ENCODE peak calls at places on chromosomes 3 and 15, in ten cellular contexts. P is ovary, Z is H1, R is endothelial cell, K is PC-3, F is WTC11, G is transverse colon, M is progenitor cell of endocrine pancreas, I is endodermal cell, V is astrocyte of the spinal cord. N is an unnamed sample.

GRCh38 chr3:135314227-135314626 is 519.2 kb downstream of the EPHB1 start:
- DNase-seq in K (no peak), R (no peak), V (no peak), M (no peak), I (no peak), P (no peak), F (no peak), Z (no peak), G (no peak), N (no peak)

GRCh38 chr3:107704477-107704876 is 181.7 kb downstream of the BBX start:
- DNase-seq in M (no peak), K (no peak), R (no peak), P (no peak), G (no peak), F (no peak), I (no peak), V (peak), Z (no peak), N (no peak)

GRCh38 chr3:11507719-11508118 is 136.0 kb downstream of the VGLL4 start:
- DNase-seq in I (no peak), M (no peak), G (no peak), V (no peak), P (no peak), K (no peak), F (no peak), R (no peak), Z (peak), N (no peak)

GRCh38 chr3:127590282-127590592 is 296 bp downstream of the TPRA1 start:
- DNase-seq in P (no peak), I (no peak), G (peak), K (no peak), M (no peak), F (no peak), Z (no peak), R (no peak), V (no peak), N (no peak)

GRCh38 chr3:4752201-4753072 is 226.8 kb upstream of the BHLHE40 start:
- DNase-seq in I (peak), V (no peak), R (no peak), M (no peak), G (peak), F (no peak), K (no peak), Z (no peak), P (peak), N (peak)

GRCh38 chr15:97096303-97096835 is 765.9 kb downstream of the NR2F2 start:
- DNase-seq in V (no peak), Z (no peak), R (no peak), G (no peak), K (no peak), M (no peak), P (no peak), F (no peak), I (no peak), N (no peak)

GRCh38 chr15:26590673-26591072 is 182.2 kb downstream of the GABRB3 start:
- DNase-seq in Z (no peak), G (no peak), R (no peak), F (no peak), K (no peak), I (no peak), V (no peak), M (no peak), P (no peak), N (no peak)

GRCh38 chr3:117322866-117323265 is 613.3 kb downstream of the TUSC7 start:
- DNase-seq in Z (no peak), F (no peak), R (no peak), K (peak), V (peak), P (no peak), G (no peak), M (no peak), I (no peak), N (no peak)

GRCh38 chr15:99167201-99167600 is 62.3 kb downstream of the SYNM start:
- DNase-seq in I (no peak), Z (peak), P (no peak), V (no peak), M (no peak), K (no peak), F (no peak), R (no peak), G (no peak), N (no peak)

GRCh38 chr3:14273886-14274517 is 95.4 kb downstream of the LSM3 start:
- DNase-seq in Z (no peak), V (no peak), G (no peak), R (no peak), I (peak), P (no peak), F (no peak), M (no peak), K (peak), N (no peak)

GRCh38 chr3:112635674-112636073 is 5.3 kb downstream of the CCDC80 start:
- DNase-seq in R (no peak), M (no peak), P (peak), K (no peak), G (peak), I (no peak), Z (no peak), V (peak), F (no peak), N (no peak)

GRCh38 chr15:99447497-99448371 is 118.0 kb upstream of the MEF2A start:
- DNase-seq in V (no peak), P (peak), F (peak), G (no peak), R (no peak), I (peak), Z (peak), K (no peak), M (no peak), N (no peak)

GRCh38 chr3:145678401-145678800 is 482.6 kb downstream of the PLOD2 start:
- DNase-seq in G (no peak), R (no peak), M (no peak), K (no peak), P (no peak), I (no peak), V (peak), Z (no peak), F (no peak), N (no peak)

DNA sequence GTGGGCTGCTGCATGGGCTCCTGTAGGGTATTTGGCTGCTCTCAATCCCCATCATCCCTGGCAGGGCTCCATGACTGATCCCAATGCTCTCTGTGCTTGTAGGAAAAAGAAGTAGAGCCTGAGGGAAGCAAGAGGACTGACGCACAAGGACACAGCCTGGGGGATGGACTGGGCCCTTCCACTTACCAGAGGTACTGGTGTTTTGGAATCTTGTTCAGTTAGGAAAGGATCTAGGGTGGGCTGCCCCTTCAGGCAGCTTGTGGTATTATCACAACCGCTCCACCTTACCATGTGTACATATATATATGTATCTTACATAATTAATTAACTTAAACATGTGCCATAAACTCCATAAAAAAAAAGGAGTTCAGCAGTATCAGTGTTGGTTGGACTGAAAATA is 1.3 kb downstream of the SLC28A2 start:
- DNase-seq in Z (peak), P (no peak), G (no peak), I (peak), F (peak), M (no peak), R (no peak), V (no peak), K (peak), N (no peak)
- TF ChIP-seq CTCF in Z (peak), P (no peak), G (peak), I (peak), F (peak), M (peak), R (peak), V (peak), K (peak), N (peak)

GRCh38 chr15:27656296-27656987 is 442.7 kb downstream of the OCA2 start:
- DNase-seq in G (no peak), R (no peak), Z (no peak), F (no peak), V (no peak), P (no peak), K (no peak), I (no peak), M (no peak), N (no peak)
- TF ChIP-seq CTCF in G (no peak), R (no peak), Z (no peak), F (no peak), V (no peak), P (no peak), K (no peak), I (no peak), M (no peak), N (no peak)

GRCh38 chr3:187987162-187987561 is 166.8 kb upstream of the LPP start:
- DNase-seq in M (no peak), I (no peak), K (peak), P (no peak), V (no peak), G (no peak), F (no peak), Z (no peak), R (no peak), N (no peak)

GRCh38 chr3:187986514-187986934 is 167.4 kb upstream of the LPP start:
- DNase-seq in G (no peak), P (no peak), M (no peak), Z (no peak), I (no peak), K (peak), R (no peak), V (peak), F (no peak), N (no peak)

GRCh38 chr3:187985636-187986035 is 168.3 kb upstream of the LPP start:
- DNase-seq in P (no peak), Z (no peak), V (no peak), M (no peak), I (no peak), F (no peak), K (no peak), R (no peak), G (no peak), N (no peak)

GRCh38 chr3:187982149-187982548 is 171.8 kb upstream of the LPP start:
- DNase-seq in Z (no peak), K (no peak), M (no peak), P (no peak), F (no peak), G (no peak), I (no peak), R (no peak), V (no peak), N (no peak)

DNA sequence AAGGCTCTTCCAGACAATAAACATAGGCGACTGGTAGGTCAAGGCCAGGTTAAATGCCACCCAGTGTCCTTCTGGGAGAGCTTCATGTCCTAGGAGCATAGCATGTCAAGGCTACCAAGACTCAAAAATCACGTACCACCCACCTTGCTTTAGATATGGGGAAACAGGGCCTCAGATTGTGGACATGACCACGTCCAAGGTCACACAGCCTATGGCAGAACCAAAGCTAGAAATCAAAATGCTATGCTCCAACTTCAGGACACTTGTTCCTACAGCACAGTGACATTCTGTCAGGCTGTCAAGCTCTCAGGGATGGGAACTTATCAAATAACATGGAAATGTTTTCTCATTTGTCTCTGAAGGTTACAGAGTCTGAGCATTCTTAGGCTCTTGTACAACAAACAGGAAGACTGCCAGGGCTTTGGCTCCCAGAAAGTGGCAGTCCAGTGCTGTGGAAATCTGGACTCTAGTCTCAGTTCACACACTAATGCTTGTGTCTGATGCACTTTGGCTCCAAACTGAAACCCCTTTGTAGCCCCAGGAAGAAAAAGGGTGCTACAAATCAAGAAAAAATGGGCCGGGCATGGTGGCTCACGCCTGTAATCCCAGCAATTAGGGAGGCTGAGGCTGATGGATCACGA is 170.4 kb upstream of the LPP start:
- DNase-seq in I (no peak), Z (no peak), R (no peak), M (no peak), V (no peak), F (no peak), G (no peak), P (no peak), K (no peak), N (no peak)
- TF ChIP-seq CTCF in I (no peak), Z (no peak), R (no peak), M (no peak), V (no peak), F (no peak), G (no peak), P (no peak), K (no peak), N (no peak)

DNA sequence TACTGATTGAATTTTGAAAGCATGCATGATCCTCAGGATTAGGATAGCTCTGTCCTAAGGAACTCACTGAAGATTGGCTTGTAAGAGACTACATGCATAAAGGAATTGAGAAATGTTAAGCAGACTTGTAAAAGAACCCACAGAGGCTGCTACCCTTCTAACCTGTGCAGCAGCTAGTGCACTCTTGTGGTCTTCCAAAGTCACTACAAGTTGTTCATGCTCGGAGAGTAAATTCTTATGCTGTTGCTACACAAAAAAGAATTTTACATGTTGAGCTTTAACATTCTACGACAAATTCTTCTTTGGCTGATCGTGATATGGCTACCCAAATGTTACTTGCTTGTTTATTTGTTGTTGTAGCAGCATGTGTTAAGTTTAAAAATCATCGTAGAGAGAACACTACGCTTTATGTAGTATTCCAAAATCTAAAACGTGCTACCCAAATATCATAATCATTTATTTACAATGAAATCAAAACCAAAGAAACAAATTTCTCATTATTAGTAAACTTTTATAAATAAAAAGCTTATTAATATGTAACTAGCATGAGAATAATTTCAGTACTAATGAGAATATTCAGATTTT is 55.0 kb downstream of the GOLIM4 start:
- DNase-seq in G (no peak), P (no peak), F (peak), I (peak), K (peak), M (no peak), R (peak), V (peak), Z (no peak), N (no peak)
- TF ChIP-seq CTCF in G (peak), P (no peak), F (peak), I (peak), K (peak), M (peak), R (peak), V (peak), Z (peak), N (peak)

GRCh38 chr3:20316238-20316637 is 130.2 kb upstream of the SGO1 start:
- DNase-seq in I (no peak), R (no peak), V (no peak), M (no peak), Z (no peak), G (no peak), P (no peak), K (peak), F (no peak), N (no peak)
- TF ChIP-seq CTCF in I (no peak), R (no peak), V (no peak), M (no peak), Z (no peak), G (no peak), P (no peak), K (no peak), F (no peak), N (no peak)

GRCh38 chr3:13159890-13160289 is 86.7 kb upstream of the IQSEC1 start:
- DNase-seq in I (no peak), Z (no peak), P (no peak), F (no peak), V (no peak), R (no peak), G (no peak), K (peak), M (no peak), N (no peak)

GRCh38 chr3:13160619-13161018 is 87.4 kb upstream of the IQSEC1 start:
- DNase-seq in R (no peak), P (no peak), V (no peak), G (no peak), F (no peak), M (no peak), Z (no peak), K (no peak), I (no peak), N (no peak)

GRCh38 chr3:13162550-13163320 is 89.5 kb upstream of the IQSEC1 start:
- DNase-seq in Z (no peak), I (no peak), R (no peak), F (no peak), K (no peak), M (no peak), V (no peak), P (no peak), G (no peak), N (no peak)

GRCh38 chr3:13161771-13162535 is 88.7 kb upstream of the IQSEC1 start:
- DNase-seq in M (no peak), V (no peak), R (no peak), P (no peak), F (no peak), Z (no peak), I (no peak), K (no peak), G (no peak), N (no peak)

DNA sequence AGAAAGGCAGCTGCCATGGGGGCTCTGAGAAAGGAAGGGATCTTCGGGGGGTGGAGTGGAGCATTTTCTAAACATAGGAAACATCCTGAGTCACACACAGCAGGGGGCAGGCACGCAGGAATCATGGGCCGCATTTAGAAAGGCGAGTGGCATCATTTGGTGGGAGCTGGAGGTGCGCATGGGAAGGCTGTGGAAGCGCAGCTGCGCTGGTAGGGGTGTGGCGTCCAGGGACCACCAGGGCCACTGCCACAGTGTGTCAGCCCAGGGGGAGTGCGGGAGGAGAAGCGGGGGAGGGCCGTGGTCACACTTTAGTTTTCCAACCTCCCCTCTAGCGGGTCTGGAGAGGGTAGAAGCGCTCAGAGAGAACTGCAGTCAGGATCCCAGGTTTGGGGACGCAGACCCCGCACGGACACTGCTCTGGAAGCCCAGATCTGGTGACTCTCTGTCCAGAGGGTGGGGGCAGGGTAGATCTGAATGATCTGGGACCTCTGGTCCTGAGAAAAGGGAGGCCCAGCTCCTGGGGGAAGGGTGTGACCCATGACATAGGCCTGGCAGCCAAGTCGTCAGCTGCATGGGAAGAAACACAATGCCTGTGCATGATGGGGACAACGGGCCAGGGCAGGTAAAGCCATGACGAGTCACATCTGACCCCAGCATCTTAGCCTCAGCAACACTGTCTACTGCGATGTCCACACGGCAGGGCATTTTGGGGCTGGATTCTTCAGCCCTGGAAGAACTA is 88.0 kb upstream of the IQSEC1 start:
- DNase-seq in V (no peak), R (no peak), P (no peak), Z (peak), G (no peak), K (no peak), I (peak), M (no peak), F (no peak), N (no peak)
- TF ChIP-seq CTCF in V (no peak), R (no peak), P (no peak), Z (no peak), G (no peak), K (peak), I (no peak), M (no peak), F (no peak), N (no peak)

DNA sequence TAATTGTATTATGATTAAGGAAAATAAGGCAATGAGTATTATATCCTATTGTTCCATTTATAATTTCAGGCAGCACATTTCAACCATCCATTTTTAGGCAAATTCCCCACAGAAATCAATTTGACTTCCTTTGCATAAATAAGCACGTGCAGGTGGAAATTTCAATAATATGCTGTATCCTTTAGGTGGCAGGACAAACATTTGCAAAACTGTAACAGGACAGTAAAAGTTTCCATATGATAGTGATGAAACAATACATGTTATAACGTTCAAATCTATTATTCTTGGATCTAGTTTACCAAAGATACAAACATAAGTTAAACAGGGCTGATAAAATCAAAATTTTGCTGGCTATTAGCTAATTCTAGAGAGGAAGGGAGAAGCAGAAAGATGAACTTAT is 8.5 kb downstream of the UACA start:
- DNase-seq in R (no peak), V (no peak), P (no peak), Z (no peak), G (no peak), F (no peak), K (no peak), I (no peak), M (no peak), N (no peak)
- TF ChIP-seq CTCF in R (no peak), V (no peak), P (no peak), Z (no peak), G (no peak), F (no peak), K (peak), I (no peak), M (no peak), N (no peak)

N was measured in D721Med.